ENCODE peak calls at places on chromosomes 6 and 20, in five cellular contexts. N, K, J, W and Y are unnamed samples. For H3K9me3, the result is how much of the 10 kb centered on the place peaks cover.

GRCh38 chr20:35893942-35894341 is 60.4 kb downstream of the SCAND1 start:
- DNase-seq in N (no peak), K (no peak), J (no peak), W (no peak), Y (no peak)

GRCh38 chr6:150211700-150212615 is 69.1 kb downstream of the PPP1R14C start:
- DNase-seq in N (no peak), K (no peak), J (no peak), W (no peak), Y (no peak)

GRCh38 chr6:105601541-105602174 is 198.8 kb upstream of the PREP start:
- DNase-seq in N (no peak), K (peak), J (no peak), W (peak), Y (no peak)

GRCh38 chr20:61877776-61878477 is 187.8 kb downstream of the TAF4 start:
- DNase-seq in N (no peak), K (no peak), J (no peak), W (no peak), Y (no peak)

GRCh38 chr6:34237722-34238506 is 1.2 kb downstream of the HMGA1 start:
- DNase-seq in N (peak), K (peak), J (peak), W (peak), Y (no peak)

GRCh38 chr6:21102201-21102600 is 491.4 kb upstream of the SOX4 start:
- DNase-seq in N (no peak), K (no peak), J (no peak), W (no peak), Y (no peak)

GRCh38 chr20:40470313-40471260 is 218.4 kb downstream of the MAFB start:
- DNase-seq in N (no peak), K (no peak), J (no peak), W (no peak), Y (no peak)

GRCh38 chr6:111842891-111843290 is 30.4 kb downstream of the FYN start:
- DNase-seq in N (no peak), K (peak), J (no peak), W (no peak), Y (no peak)

GRCh38 chr6:93779086-93779858 is 359.9 kb upstream of the EPHA7 start:
- DNase-seq in N (peak), K (peak), J (no peak), W (peak), Y (no peak)

DNA sequence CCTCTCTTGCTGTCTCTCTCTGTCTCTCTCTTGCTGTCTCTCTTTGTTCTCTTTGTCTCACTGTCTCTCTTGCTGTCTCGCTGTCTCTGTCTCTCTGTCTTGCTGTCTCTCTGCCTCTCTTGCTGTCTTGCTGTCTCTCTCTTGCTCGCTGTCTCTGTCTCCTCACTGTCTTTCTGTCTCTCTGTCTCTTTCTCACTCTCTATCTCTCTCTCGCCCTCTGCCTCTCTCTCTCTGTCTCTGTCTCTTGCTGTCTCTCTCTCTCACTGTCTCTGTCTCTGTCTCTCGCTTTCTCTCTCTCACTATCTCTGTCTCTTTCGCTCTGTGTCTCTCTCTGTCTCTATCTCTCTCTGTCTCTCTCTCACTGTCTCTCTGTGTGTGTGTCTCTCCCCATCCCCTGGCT is 92.9 kb upstream of the MC3R start:
- DNase-seq in N (no peak), K (no peak), J (no peak), W (no peak), Y (no peak)
- H3K9me3 ChIP-seq in N (under half), K (under half), J (under half), W (under half), Y (under half)

GRCh38 chr6:169379495-169380070 is 125.9 kb upstream of the THBS2 start:
- DNase-seq in N (no peak), K (no peak), J (no peak), W (no peak), Y (no peak)

GRCh38 chr6:169382735-169383134 is 129.1 kb upstream of the THBS2 start:
- DNase-seq in N (no peak), K (no peak), J (no peak), W (no peak), Y (no peak)

GRCh38 chr6:169378620-169379381 is 125.2 kb upstream of the THBS2 start:
- DNase-seq in N (no peak), K (no peak), J (no peak), W (no peak), Y (no peak)

GRCh38 chr6:169381988-169382387 is 128.3 kb upstream of the THBS2 start:
- DNase-seq in N (no peak), K (no peak), J (no peak), W (no peak), Y (no peak)

GRCh38 chr6:169380493-169380892 is 126.8 kb upstream of the THBS2 start:
- DNase-seq in N (no peak), K (no peak), J (no peak), W (no peak), Y (no peak)
- H3K9me3 ChIP-seq in N (under half), K (under half), J (under half), W (under half), Y (under half)

GRCh38 chr6:106870069-106870468 is 104.5 kb downstream of the CD24 start:
- DNase-seq in N (no peak), K (peak), J (no peak), W (peak), Y (no peak)

GRCh38 chr6:106862858-106863257 is 111.7 kb downstream of the CD24 start:
- DNase-seq in N (no peak), K (no peak), J (no peak), W (no peak), Y (no peak)

GRCh38 chr6:106870824-106871300 is 103.7 kb downstream of the CD24 start:
- DNase-seq in N (no peak), K (peak), J (no peak), W (no peak), Y (no peak)

GRCh38 chr6:106869203-106869602 is 105.3 kb downstream of the CD24 start:
- DNase-seq in N (no peak), K (no peak), J (no peak), W (no peak), Y (no peak)

GRCh38 chr6:106866875-106867658 is 107.5 kb downstream of the CD24 start:
- DNase-seq in N (no peak), K (no peak), J (no peak), W (no peak), Y (no peak)
- H3K9me3 ChIP-seq in N (under half), K (under half), J (under half), W (under half), Y (under half)

GRCh38 chr6:36927691-36928546 is 26.6 kb upstream of the PI16 start:
- DNase-seq in N (no peak), K (peak), J (no peak), W (no peak), Y (no peak)
- H3K9me3 ChIP-seq in N (under half), K (under half), J (under half), W (under half), Y (under half)